ENCODE peak calls at places on chromosomes 2 and 18, in five cellular contexts. One of them, this sample, is unnamed.

GRCh38 chr18:45526120-45526841 is 89.0 kb upstream of the SLC14A2 start:
- DNase-seq in transverse colon: no peak
- DNase-seq in ovary: no peak
- DNase-seq in HCT116: no peak
- DNase-seq in heart right ventricle: no peak
- DNase-seq in this sample: no peak

GRCh38 chr18:62512996-62513395 is 9.8 kb upstream of the ZCCHC2 start:
- DNase-seq in heart right ventricle: no peak
- DNase-seq in HCT116: no peak
- DNase-seq in transverse colon: no peak
- DNase-seq in ovary: no peak
- DNase-seq in this sample: no peak

GRCh38 chr2:119711352-119711751 is 32.4 kb downstream of the TMEM177 start:
- DNase-seq in ovary: no peak
- DNase-seq in transverse colon: no peak
- DNase-seq in HCT116: no peak
- DNase-seq in heart right ventricle: no peak
- DNase-seq in this sample: no peak

GRCh38 chr2:69946351-69947077 is 14.9 kb downstream of the ASPRV1 start:
- DNase-seq in HCT116: peak
- DNase-seq in transverse colon: no peak
- DNase-seq in heart right ventricle: no peak
- DNase-seq in ovary: no peak
- DNase-seq in this sample: peak

GRCh38 chr2:64874593-64874992 is 114.6 kb upstream of the SLC1A4 start:
- DNase-seq in heart right ventricle: no peak
- DNase-seq in ovary: no peak
- DNase-seq in transverse colon: no peak
- DNase-seq in HCT116: no peak
- DNase-seq in this sample: no peak

GRCh38 chr18:55343396-55344073 is 244.5 kb downstream of the TCF4 start:
- DNase-seq in heart right ventricle: no peak
- DNase-seq in transverse colon: no peak
- DNase-seq in ovary: no peak
- DNase-seq in HCT116: no peak
- DNase-seq in this sample: peak

GRCh38 chr2:147224070-147224469 is 620.8 kb upstream of the ACVR2A start:
- DNase-seq in heart right ventricle: no peak
- DNase-seq in ovary: no peak
- DNase-seq in transverse colon: no peak
- DNase-seq in HCT116: no peak
- DNase-seq in this sample: peak

GRCh38 chr2:241265506-241265905 is 50.0 kb downstream of the HDLBP start:
- DNase-seq in heart right ventricle: no peak
- DNase-seq in HCT116: no peak
- DNase-seq in ovary: no peak
- DNase-seq in transverse colon: no peak
- DNase-seq in this sample: no peak

GRCh38 chr2:23241611-23242245 is 143.3 kb upstream of the KLHL29 start:
- DNase-seq in transverse colon: no peak
- DNase-seq in ovary: no peak
- DNase-seq in heart right ventricle: no peak
- DNase-seq in HCT116: no peak
- DNase-seq in this sample: no peak

GRCh38 chr2:159755788-159756187 is 42.2 kb downstream of the CD302 start:
- DNase-seq in ovary: no peak
- DNase-seq in transverse colon: no peak
- DNase-seq in heart right ventricle: no peak
- DNase-seq in HCT116: peak
- DNase-seq in this sample: peak

GRCh38 chr2:236866542-236867340 is 218.9 kb upstream of the COPS8 start:
- DNase-seq in transverse colon: no peak
- DNase-seq in heart right ventricle: no peak
- DNase-seq in ovary: no peak
- DNase-seq in HCT116: no peak
- DNase-seq in this sample: no peak

GRCh38 chr2:172829229-172829628 is 93.6 kb downstream of the RAPGEF4 start:
- DNase-seq in heart right ventricle: no peak
- DNase-seq in transverse colon: no peak
- DNase-seq in ovary: no peak
- DNase-seq in HCT116: no peak
- DNase-seq in this sample: no peak

GRCh38 chr18:77146249-77147080 is 13.9 kb upstream of the MBP start:
- DNase-seq in ovary: no peak
- DNase-seq in heart right ventricle: no peak
- DNase-seq in HCT116: no peak
- DNase-seq in transverse colon: no peak
- DNase-seq in this sample: no peak

GRCh38 chr2:232341061-232341738 is 37.4 kb upstream of the ALPP start:
- DNase-seq in heart right ventricle: no peak
- DNase-seq in transverse colon: no peak
- DNase-seq in ovary: no peak
- DNase-seq in HCT116: no peak
- DNase-seq in this sample: no peak

GRCh38 chr2:203650860-203651613 is 55.4 kb upstream of the CD28 start:
- DNase-seq in heart right ventricle: no peak
- DNase-seq in ovary: no peak
- DNase-seq in HCT116: peak
- DNase-seq in transverse colon: peak
- DNase-seq in this sample: peak

GRCh38 chr2:236731767-236732580 is 162.3 kb downstream of the ACKR3 start:
- DNase-seq in ovary: peak
- DNase-seq in transverse colon: peak
- DNase-seq in HCT116: no peak
- DNase-seq in heart right ventricle: peak
- DNase-seq in this sample: peak

GRCh38 chr18:3886575-3887322 is 436.8 kb downstream of the TGIF1 start:
- DNase-seq in ovary: no peak
- DNase-seq in transverse colon: no peak
- DNase-seq in heart right ventricle: peak
- DNase-seq in HCT116: no peak
- DNase-seq in this sample: peak

GRCh38 chr18:77009675-77010074 is 122.9 kb downstream of the MBP start:
- DNase-seq in HCT116: no peak
- DNase-seq in transverse colon: no peak
- DNase-seq in heart right ventricle: no peak
- DNase-seq in ovary: no peak
- DNase-seq in this sample: no peak

GRCh38 chr2:137975280-137976271 is 11.3 kb downstream of the HNMT start:
- DNase-seq in transverse colon: no peak
- DNase-seq in heart right ventricle: no peak
- DNase-seq in ovary: no peak
- DNase-seq in HCT116: peak
- DNase-seq in this sample: no peak

GRCh38 chr18:59393381-59393780 is 34.3 kb upstream of the LMAN1 start:
- DNase-seq in ovary: no peak
- DNase-seq in HCT116: no peak
- DNase-seq in transverse colon: no peak
- DNase-seq in heart right ventricle: no peak
- DNase-seq in this sample: no peak

GRCh38 chr18:60022671-60023276 is 123.0 kb downstream of the PMAIP1 start:
- DNase-seq in heart right ventricle: no peak
- DNase-seq in HCT116: no peak
- DNase-seq in transverse colon: no peak
- DNase-seq in ovary: no peak
- DNase-seq in this sample: no peak

GRCh38 chr2:164917296-164917903 is 37.9 kb downstream of the SLC38A11 start:
- DNase-seq in HCT116: peak
- DNase-seq in heart right ventricle: peak
- DNase-seq in ovary: peak
- DNase-seq in transverse colon: peak
- DNase-seq in this sample: peak

GRCh38 chr2:108324531-108325256 is 36.0 kb downstream of the SULT1C2 start:
- DNase-seq in heart right ventricle: no peak
- DNase-seq in ovary: no peak
- DNase-seq in transverse colon: no peak
- DNase-seq in HCT116: no peak
- DNase-seq in this sample: no peak

GRCh38 chr18:3071676-3072075 is 58.7 kb upstream of the LPIN2 start:
- DNase-seq in heart right ventricle: no peak
- DNase-seq in HCT116: no peak
- DNase-seq in transverse colon: no peak
- DNase-seq in ovary: no peak
- DNase-seq in this sample: no peak

GRCh38 chr2:94999431-94999883 is 26.1 kb upstream of the MAL start:
- DNase-seq in HCT116: no peak
- DNase-seq in transverse colon: no peak
- DNase-seq in ovary: no peak
- DNase-seq in heart right ventricle: no peak
- DNase-seq in this sample: no peak

GRCh38 chr2:221571391-221572179 is 519 bp downstream of the EPHA4 start:
- DNase-seq in heart right ventricle: peak
- DNase-seq in HCT116: no peak
- DNase-seq in transverse colon: peak
- DNase-seq in ovary: peak
- DNase-seq in this sample: peak

GRCh38 chr2:98479959-98480524 is 35.4 kb downstream of the INPP4A start:
- DNase-seq in transverse colon: peak
- DNase-seq in ovary: peak
- DNase-seq in HCT116: no peak
- DNase-seq in heart right ventricle: peak
- DNase-seq in this sample: peak

GRCh38 chr18:10660485-10660884 is 134.7 kb downstream of the NAPG start:
- DNase-seq in ovary: no peak
- DNase-seq in heart right ventricle: no peak
- DNase-seq in transverse colon: no peak
- DNase-seq in HCT116: no peak
- DNase-seq in this sample: no peak

GRCh38 chr2:24993797-24994196 is 22.0 kb upstream of the DNAJC27 start:
- DNase-seq in HCT116: no peak
- DNase-seq in heart right ventricle: no peak
- DNase-seq in ovary: no peak
- DNase-seq in transverse colon: no peak
- DNase-seq in this sample: peak

DNA sequence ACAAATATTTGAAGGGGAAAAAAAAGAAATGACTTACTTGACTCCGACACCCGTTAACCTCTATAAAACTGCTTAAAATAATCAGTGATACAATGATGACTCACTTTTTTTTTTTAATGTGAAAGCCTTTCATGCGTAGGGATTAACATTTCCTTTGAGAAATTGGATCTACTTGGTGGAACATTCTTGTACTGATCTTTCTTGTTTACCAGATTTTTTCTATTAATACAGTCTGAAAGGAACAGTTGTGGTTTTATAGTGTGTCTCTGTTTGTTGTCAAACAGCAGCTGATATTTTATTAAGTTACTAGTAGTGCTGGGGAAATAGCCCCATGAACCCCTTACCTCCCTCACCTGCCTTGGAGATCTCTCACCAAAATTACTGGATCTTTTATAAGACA is 40.2 kb upstream of the NEB start:
- DNase-seq in HCT116: peak
- DNase-seq in heart right ventricle: no peak
- DNase-seq in transverse colon: no peak
- DNase-seq in ovary: no peak
- DNase-seq in this sample: no peak
- H3K4me3 ChIP-seq in HCT116: no peak
- H3K4me3 ChIP-seq in heart right ventricle: no peak
- H3K4me3 ChIP-seq in transverse colon: no peak
- H3K4me3 ChIP-seq in ovary: no peak
- H3K4me3 ChIP-seq in this sample: no peak

DNA sequence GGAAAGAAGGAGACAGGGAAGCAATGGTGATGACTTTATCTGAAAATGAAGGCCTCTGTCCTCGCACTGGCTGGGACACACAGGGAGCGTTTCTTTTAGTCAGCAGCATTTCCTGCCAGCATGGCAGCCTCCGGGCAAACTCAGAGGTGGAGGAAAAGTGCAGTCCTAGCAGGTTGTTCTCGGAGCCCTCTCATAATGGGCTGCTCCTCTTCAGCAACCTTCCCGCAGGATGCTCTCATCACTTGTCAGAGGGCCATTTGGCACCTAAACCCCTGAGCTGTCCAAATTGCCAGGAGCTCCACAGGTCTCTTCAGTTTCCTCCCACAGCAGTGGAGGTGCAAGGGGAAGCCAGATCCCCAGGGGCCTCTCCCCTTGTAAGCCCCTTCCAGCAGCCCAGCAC is 6.2 kb downstream of the STK39 start:
- DNase-seq in heart right ventricle: no peak
- DNase-seq in transverse colon: no peak
- DNase-seq in ovary: no peak
- DNase-seq in HCT116: no peak
- DNase-seq in this sample: no peak
- H3K27ac ChIP-seq in heart right ventricle: peak
- H3K27ac ChIP-seq in transverse colon: no peak
- H3K27ac ChIP-seq in ovary: no peak
- H3K27ac ChIP-seq in HCT116: no peak
- H3K27ac ChIP-seq in this sample: peak

GRCh38 chr2:30115981-30116285 is 30.9 kb upstream of the YPEL5 start:
- DNase-seq in ovary: no peak
- DNase-seq in HCT116: no peak
- DNase-seq in transverse colon: no peak
- DNase-seq in heart right ventricle: no peak
- DNase-seq in this sample: no peak
- TF ChIP-seq CTCF in ovary: no peak
- TF ChIP-seq CTCF in HCT116: no peak
- TF ChIP-seq CTCF in transverse colon: no peak
- TF ChIP-seq CTCF in heart right ventricle: no peak
- TF ChIP-seq CTCF in this sample: no peak

GRCh38 chr2:96116879-96117533 is 635 bp upstream of the ADRA2B start:
- DNase-seq in ovary: no peak
- DNase-seq in heart right ventricle: peak
- DNase-seq in HCT116: no peak
- DNase-seq in transverse colon: peak
- DNase-seq in this sample: peak

GRCh38 chr2:96117701-96118588 is 1.6 kb upstream of the ADRA2B start:
- DNase-seq in HCT116: no peak
- DNase-seq in heart right ventricle: no peak
- DNase-seq in transverse colon: no peak
- DNase-seq in ovary: no peak
- DNase-seq in this sample: no peak

GRCh38 chr2:96119389-96119751 is 3.0 kb upstream of the ADRA2B start:
- DNase-seq in transverse colon: no peak
- DNase-seq in HCT116: no peak
- DNase-seq in heart right ventricle: no peak
- DNase-seq in ovary: no peak
- DNase-seq in this sample: no peak

GRCh38 chr2:96119981-96120720 is 3.8 kb upstream of the ADRA2B start:
- DNase-seq in transverse colon: no peak
- DNase-seq in ovary: no peak
- DNase-seq in heart right ventricle: no peak
- DNase-seq in HCT116: no peak
- DNase-seq in this sample: no peak

DNA sequence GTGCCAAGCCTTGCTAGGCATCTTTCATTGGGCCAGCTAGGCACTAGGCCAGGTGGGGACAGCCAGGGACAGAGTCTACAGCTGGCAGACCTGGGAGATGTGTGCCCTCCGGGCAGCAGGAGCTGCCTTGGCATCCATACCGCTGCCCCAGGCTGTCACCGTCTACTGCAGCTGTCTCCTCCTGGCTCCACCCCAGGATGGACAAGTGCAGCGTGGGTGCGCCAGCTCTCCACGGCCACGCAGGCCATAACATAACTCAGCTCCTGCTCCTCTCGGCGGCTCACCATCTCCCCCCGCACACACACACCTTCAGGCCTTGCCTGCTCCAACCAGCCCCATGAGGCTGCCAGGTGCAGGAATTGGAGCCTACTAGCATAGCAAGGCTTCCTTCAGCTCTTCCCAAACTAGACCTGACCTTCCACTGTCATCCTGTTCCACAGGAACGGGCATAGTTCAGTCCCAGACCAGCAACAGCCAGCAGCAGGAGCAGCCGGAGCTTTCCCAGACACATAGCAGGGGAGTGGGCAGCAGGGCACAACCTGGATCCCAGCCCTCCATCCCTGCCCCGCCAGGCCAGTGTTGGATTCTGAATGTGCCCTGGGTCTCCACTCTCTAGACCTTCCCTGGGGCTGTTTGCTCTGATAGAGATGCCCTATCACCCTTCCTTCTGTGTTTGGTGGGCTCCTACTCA is 2.5 kb upstream of the ADRA2B start:
- DNase-seq in ovary: no peak
- DNase-seq in HCT116: no peak
- DNase-seq in transverse colon: no peak
- DNase-seq in heart right ventricle: no peak
- DNase-seq in this sample: no peak
- H3K4me3 ChIP-seq in ovary: no peak
- H3K4me3 ChIP-seq in HCT116: no peak
- H3K4me3 ChIP-seq in transverse colon: no peak
- H3K4me3 ChIP-seq in heart right ventricle: no peak
- H3K4me3 ChIP-seq in this sample: no peak

This sample was measured in cardiac muscle cell.